ENCODE peak calls at places on chromosome 2, in nine cellular contexts. One of them, this sample, is unnamed.

GRCh38 chr2:163341426-163341825 is 394.4 kb downstream of the FIGN start:
- DNase-seq in GM04504: no peak
- DNase-seq in fibroblast of the conjunctiva: no peak
- DNase-seq in Right ventricle myocardium superior: no peak
- DNase-seq in choroid plexus epithelial cell: peak
- DNase-seq in brain microvascular endothelial cell: peak
- DNase-seq in AG09319: no peak
- DNase-seq in activated CD4-positive, alpha-beta T cell treated with anti-CD3 and anti-CD28 coated beads, Interleukin-2, amount 10 ng/mL, durations not matched to agents 7 days and 5 days: no peak
- DNase-seq in IMR-90: peak
- DNase-seq in this sample: peak

GRCh38 chr2:167183916-167184315 is 295.6 kb downstream of the XIRP2 start:
- DNase-seq in GM04504: no peak
- DNase-seq in fibroblast of the conjunctiva: no peak
- DNase-seq in Right ventricle myocardium superior: no peak
- DNase-seq in choroid plexus epithelial cell: no peak
- DNase-seq in brain microvascular endothelial cell: no peak
- DNase-seq in AG09319: no peak
- DNase-seq in activated CD4-positive, alpha-beta T cell treated with anti-CD3 and anti-CD28 coated beads, Interleukin-2, amount 10 ng/mL, durations not matched to agents 7 days and 5 days: no peak
- DNase-seq in IMR-90: no peak
- DNase-seq in this sample: no peak

GRCh38 chr2:39728941-39729351 is 50.1 kb downstream of the THUMPD2 start:
- DNase-seq in GM04504: no peak
- DNase-seq in fibroblast of the conjunctiva: no peak
- DNase-seq in Right ventricle myocardium superior: no peak
- DNase-seq in choroid plexus epithelial cell: peak
- DNase-seq in brain microvascular endothelial cell: peak
- DNase-seq in AG09319: no peak
- DNase-seq in activated CD4-positive, alpha-beta T cell treated with anti-CD3 and anti-CD28 coated beads, Interleukin-2, amount 10 ng/mL, durations not matched to agents 7 days and 5 days: peak
- DNase-seq in IMR-90: peak
- DNase-seq in this sample: peak

GRCh38 chr2:8030694-8031303 is 651.1 kb upstream of the ID2 start:
- DNase-seq in GM04504: no peak
- DNase-seq in fibroblast of the conjunctiva: no peak
- DNase-seq in Right ventricle myocardium superior: no peak
- DNase-seq in choroid plexus epithelial cell: no peak
- DNase-seq in brain microvascular endothelial cell: no peak
- DNase-seq in AG09319: no peak
- DNase-seq in activated CD4-positive, alpha-beta T cell treated with anti-CD3 and anti-CD28 coated beads, Interleukin-2, amount 10 ng/mL, durations not matched to agents 7 days and 5 days: no peak
- DNase-seq in IMR-90: peak
- DNase-seq in this sample: no peak

GRCh38 chr2:234482807-234483206 is 14.1 kb downstream of the ARL4C start:
- DNase-seq in GM04504: no peak
- DNase-seq in fibroblast of the conjunctiva: no peak
- DNase-seq in Right ventricle myocardium superior: no peak
- DNase-seq in choroid plexus epithelial cell: no peak
- DNase-seq in brain microvascular endothelial cell: no peak
- DNase-seq in AG09319: no peak
- DNase-seq in activated CD4-positive, alpha-beta T cell treated with anti-CD3 and anti-CD28 coated beads, Interleukin-2, amount 10 ng/mL, durations not matched to agents 7 days and 5 days: no peak
- DNase-seq in IMR-90: no peak
- DNase-seq in this sample: no peak

GRCh38 chr2:162492225-162492624 is 148.3 kb downstream of the GCA start:
- DNase-seq in GM04504: no peak
- DNase-seq in fibroblast of the conjunctiva: no peak
- DNase-seq in Right ventricle myocardium superior: no peak
- DNase-seq in choroid plexus epithelial cell: no peak
- DNase-seq in brain microvascular endothelial cell: no peak
- DNase-seq in AG09319: no peak
- DNase-seq in activated CD4-positive, alpha-beta T cell treated with anti-CD3 and anti-CD28 coated beads, Interleukin-2, amount 10 ng/mL, durations not matched to agents 7 days and 5 days: no peak
- DNase-seq in IMR-90: no peak
- DNase-seq in this sample: no peak

GRCh38 chr2:34096552-34097171 is 497.6 kb upstream of the FAM98A start:
- DNase-seq in GM04504: peak
- DNase-seq in fibroblast of the conjunctiva: peak
- DNase-seq in Right ventricle myocardium superior: no peak
- DNase-seq in choroid plexus epithelial cell: peak
- DNase-seq in brain microvascular endothelial cell: peak
- DNase-seq in AG09319: peak
- DNase-seq in activated CD4-positive, alpha-beta T cell treated with anti-CD3 and anti-CD28 coated beads, Interleukin-2, amount 10 ng/mL, durations not matched to agents 7 days and 5 days: peak
- DNase-seq in IMR-90: peak
- DNase-seq in this sample: peak

GRCh38 chr2:160492401-160493226 is 993 bp downstream of the RBMS1 start:
- DNase-seq in GM04504: no peak
- DNase-seq in fibroblast of the conjunctiva: peak
- DNase-seq in Right ventricle myocardium superior: peak
- DNase-seq in choroid plexus epithelial cell: peak
- DNase-seq in brain microvascular endothelial cell: peak
- DNase-seq in AG09319: no peak
- DNase-seq in activated CD4-positive, alpha-beta T cell treated with anti-CD3 and anti-CD28 coated beads, Interleukin-2, amount 10 ng/mL, durations not matched to agents 7 days and 5 days: peak
- DNase-seq in IMR-90: peak
- DNase-seq in this sample: peak

GRCh38 chr2:6394266-6394665 is 471.4 kb downstream of the CMPK2 start:
- DNase-seq in GM04504: no peak
- DNase-seq in fibroblast of the conjunctiva: no peak
- DNase-seq in Right ventricle myocardium superior: no peak
- DNase-seq in choroid plexus epithelial cell: no peak
- DNase-seq in brain microvascular endothelial cell: no peak
- DNase-seq in AG09319: no peak
- DNase-seq in activated CD4-positive, alpha-beta T cell treated with anti-CD3 and anti-CD28 coated beads, Interleukin-2, amount 10 ng/mL, durations not matched to agents 7 days and 5 days: no peak
- DNase-seq in IMR-90: no peak
- DNase-seq in this sample: no peak

GRCh38 chr2:38509322-38509946 is 93.3 kb downstream of the HNRNPLL start:
- DNase-seq in GM04504: peak
- DNase-seq in fibroblast of the conjunctiva: no peak
- DNase-seq in Right ventricle myocardium superior: no peak
- DNase-seq in choroid plexus epithelial cell: peak
- DNase-seq in brain microvascular endothelial cell: peak
- DNase-seq in AG09319: peak
- DNase-seq in activated CD4-positive, alpha-beta T cell treated with anti-CD3 and anti-CD28 coated beads, Interleukin-2, amount 10 ng/mL, durations not matched to agents 7 days and 5 days: no peak
- DNase-seq in IMR-90: peak
- DNase-seq in this sample: peak

GRCh38 chr2:118340103-118340502 is 251.8 kb downstream of the INSIG2 start:
- DNase-seq in GM04504: no peak
- DNase-seq in fibroblast of the conjunctiva: no peak
- DNase-seq in Right ventricle myocardium superior: no peak
- DNase-seq in choroid plexus epithelial cell: peak
- DNase-seq in brain microvascular endothelial cell: no peak
- DNase-seq in AG09319: no peak
- DNase-seq in activated CD4-positive, alpha-beta T cell treated with anti-CD3 and anti-CD28 coated beads, Interleukin-2, amount 10 ng/mL, durations not matched to agents 7 days and 5 days: no peak
- DNase-seq in IMR-90: no peak
- DNase-seq in this sample: no peak

GRCh38 chr2:20224191-20224715 is 677 bp downstream of the SDC1 start:
- DNase-seq in GM04504: no peak
- DNase-seq in fibroblast of the conjunctiva: no peak
- DNase-seq in Right ventricle myocardium superior: no peak
- DNase-seq in choroid plexus epithelial cell: no peak
- DNase-seq in brain microvascular endothelial cell: no peak
- DNase-seq in AG09319: no peak
- DNase-seq in activated CD4-positive, alpha-beta T cell treated with anti-CD3 and anti-CD28 coated beads, Interleukin-2, amount 10 ng/mL, durations not matched to agents 7 days and 5 days: no peak
- DNase-seq in IMR-90: no peak
- DNase-seq in this sample: peak

GRCh38 chr2:16321872-16322271 is 343.8 kb downstream of the CYRIA start:
- DNase-seq in GM04504: no peak
- DNase-seq in fibroblast of the conjunctiva: no peak
- DNase-seq in Right ventricle myocardium superior: no peak
- DNase-seq in choroid plexus epithelial cell: no peak
- DNase-seq in brain microvascular endothelial cell: no peak
- DNase-seq in AG09319: no peak
- DNase-seq in activated CD4-positive, alpha-beta T cell treated with anti-CD3 and anti-CD28 coated beads, Interleukin-2, amount 10 ng/mL, durations not matched to agents 7 days and 5 days: no peak
- DNase-seq in IMR-90: no peak
- DNase-seq in this sample: no peak

GRCh38 chr2:218008060-218009040 is 5.6 kb upstream of the TNS1 start:
- DNase-seq in GM04504: no peak
- DNase-seq in fibroblast of the conjunctiva: no peak
- DNase-seq in Right ventricle myocardium superior: no peak
- DNase-seq in choroid plexus epithelial cell: no peak
- DNase-seq in brain microvascular endothelial cell: no peak
- DNase-seq in AG09319: no peak
- DNase-seq in activated CD4-positive, alpha-beta T cell treated with anti-CD3 and anti-CD28 coated beads, Interleukin-2, amount 10 ng/mL, durations not matched to agents 7 days and 5 days: no peak
- DNase-seq in IMR-90: peak
- DNase-seq in this sample: peak

GRCh38 chr2:233209117-233209977 is 42.1 kb upstream of the ATG16L1 start:
- DNase-seq in GM04504: no peak
- DNase-seq in fibroblast of the conjunctiva: no peak
- DNase-seq in Right ventricle myocardium superior: no peak
- DNase-seq in choroid plexus epithelial cell: peak
- DNase-seq in brain microvascular endothelial cell: no peak
- DNase-seq in AG09319: no peak
- DNase-seq in activated CD4-positive, alpha-beta T cell treated with anti-CD3 and anti-CD28 coated beads, Interleukin-2, amount 10 ng/mL, durations not matched to agents 7 days and 5 days: no peak
- DNase-seq in IMR-90: peak
- DNase-seq in this sample: peak

GRCh38 chr2:241945803-241946202 is 76.3 kb downstream of the RTP5 start:
- DNase-seq in GM04504: no peak
- DNase-seq in fibroblast of the conjunctiva: no peak
- DNase-seq in Right ventricle myocardium superior: no peak
- DNase-seq in choroid plexus epithelial cell: no peak
- DNase-seq in brain microvascular endothelial cell: no peak
- DNase-seq in AG09319: no peak
- DNase-seq in activated CD4-positive, alpha-beta T cell treated with anti-CD3 and anti-CD28 coated beads, Interleukin-2, amount 10 ng/mL, durations not matched to agents 7 days and 5 days: no peak
- DNase-seq in IMR-90: no peak
- DNase-seq in this sample: no peak

GRCh38 chr2:55824554-55825096 is 99.0 kb downstream of the EFEMP1 start:
- DNase-seq in GM04504: no peak
- DNase-seq in fibroblast of the conjunctiva: no peak
- DNase-seq in Right ventricle myocardium superior: no peak
- DNase-seq in choroid plexus epithelial cell: no peak
- DNase-seq in brain microvascular endothelial cell: no peak
- DNase-seq in AG09319: no peak
- DNase-seq in activated CD4-positive, alpha-beta T cell treated with anti-CD3 and anti-CD28 coated beads, Interleukin-2, amount 10 ng/mL, durations not matched to agents 7 days and 5 days: no peak
- DNase-seq in IMR-90: no peak
- DNase-seq in this sample: no peak

GRCh38 chr2:206856474-206856873 is 82.8 kb upstream of the CPO start:
- DNase-seq in GM04504: peak
- DNase-seq in fibroblast of the conjunctiva: peak
- DNase-seq in Right ventricle myocardium superior: no peak
- DNase-seq in choroid plexus epithelial cell: peak
- DNase-seq in brain microvascular endothelial cell: peak
- DNase-seq in AG09319: no peak
- DNase-seq in activated CD4-positive, alpha-beta T cell treated with anti-CD3 and anti-CD28 coated beads, Interleukin-2, amount 10 ng/mL, durations not matched to agents 7 days and 5 days: no peak
- DNase-seq in IMR-90: peak
- DNase-seq in this sample: no peak

GRCh38 chr2:73111300-73112025 is 1.3 kb downstream of the RAB11FIP5 start:
- DNase-seq in GM04504: no peak
- DNase-seq in fibroblast of the conjunctiva: no peak
- DNase-seq in Right ventricle myocardium superior: no peak
- DNase-seq in choroid plexus epithelial cell: peak
- DNase-seq in brain microvascular endothelial cell: no peak
- DNase-seq in AG09319: no peak
- DNase-seq in activated CD4-positive, alpha-beta T cell treated with anti-CD3 and anti-CD28 coated beads, Interleukin-2, amount 10 ng/mL, durations not matched to agents 7 days and 5 days: no peak
- DNase-seq in IMR-90: no peak
- DNase-seq in this sample: peak

GRCh38 chr2:183123117-183123958 is 905 bp upstream of the NUP35 start:
- DNase-seq in GM04504: no peak
- DNase-seq in fibroblast of the conjunctiva: no peak
- DNase-seq in Right ventricle myocardium superior: no peak
- DNase-seq in choroid plexus epithelial cell: no peak
- DNase-seq in brain microvascular endothelial cell: no peak
- DNase-seq in AG09319: no peak
- DNase-seq in activated CD4-positive, alpha-beta T cell treated with anti-CD3 and anti-CD28 coated beads, Interleukin-2, amount 10 ng/mL, durations not matched to agents 7 days and 5 days: no peak
- DNase-seq in IMR-90: peak
- DNase-seq in this sample: peak

GRCh38 chr2:85604568-85605339 is 2.3 kb upstream of the TMEM150A start:
- DNase-seq in GM04504: no peak
- DNase-seq in fibroblast of the conjunctiva: no peak
- DNase-seq in Right ventricle myocardium superior: no peak
- DNase-seq in choroid plexus epithelial cell: peak
- DNase-seq in brain microvascular endothelial cell: no peak
- DNase-seq in AG09319: no peak
- DNase-seq in activated CD4-positive, alpha-beta T cell treated with anti-CD3 and anti-CD28 coated beads, Interleukin-2, amount 10 ng/mL, durations not matched to agents 7 days and 5 days: no peak
- DNase-seq in IMR-90: no peak
- DNase-seq in this sample: no peak

GRCh38 chr2:20917724-20918572 is 95.0 kb upstream of the LDAH start:
- DNase-seq in GM04504: no peak
- DNase-seq in fibroblast of the conjunctiva: peak
- DNase-seq in Right ventricle myocardium superior: no peak
- DNase-seq in choroid plexus epithelial cell: peak
- DNase-seq in brain microvascular endothelial cell: peak
- DNase-seq in AG09319: no peak
- DNase-seq in activated CD4-positive, alpha-beta T cell treated with anti-CD3 and anti-CD28 coated beads, Interleukin-2, amount 10 ng/mL, durations not matched to agents 7 days and 5 days: no peak
- DNase-seq in IMR-90: peak
- DNase-seq in this sample: no peak

GRCh38 chr2:217889656-217890055 is 113.1 kb downstream of the TNS1 start:
- DNase-seq in GM04504: no peak
- DNase-seq in fibroblast of the conjunctiva: no peak
- DNase-seq in Right ventricle myocardium superior: no peak
- DNase-seq in choroid plexus epithelial cell: no peak
- DNase-seq in brain microvascular endothelial cell: no peak
- DNase-seq in AG09319: no peak
- DNase-seq in activated CD4-positive, alpha-beta T cell treated with anti-CD3 and anti-CD28 coated beads, Interleukin-2, amount 10 ng/mL, durations not matched to agents 7 days and 5 days: no peak
- DNase-seq in IMR-90: no peak
- DNase-seq in this sample: no peak

This sample was measured in ELR.